ENCODE peak calls at places on chromosomes 1 and 21, in nine cellular contexts. One of them, this sample, is unnamed.

GRCh38 chr1:68281946-68282615 is 49.8 kb upstream of the WLS start:
- DNase-seq in GOT3: no peak
- DNase-seq in kidney tubule cell: no peak
- DNase-seq in NCI-H1092 treated with DMSO at 0.1 percent for 48 hours: no peak
- DNase-seq in Jurkat, Clone E6-1: no peak
- DNase-seq in mesenchymal stem cell: no peak
- DNase-seq in stimulated activated CD8-positive, alpha-beta memory T cell treated with anti-CD3 and anti-CD28 coated beads, Interleukin-4, amount 100 ng/mL, for 24 hours: no peak
- DNase-seq in lung microvascular endothelial cell: no peak
- DNase-seq in EH: no peak
- DNase-seq in this sample: no peak

GRCh38 chr1:186026946-186027345 is 292.8 kb downstream of the HMCN1 start:
- DNase-seq in GOT3: no peak
- DNase-seq in kidney tubule cell: no peak
- DNase-seq in NCI-H1092 treated with DMSO at 0.1 percent for 48 hours: no peak
- DNase-seq in Jurkat, Clone E6-1: no peak
- DNase-seq in mesenchymal stem cell: no peak
- DNase-seq in stimulated activated CD8-positive, alpha-beta memory T cell treated with anti-CD3 and anti-CD28 coated beads, Interleukin-4, amount 100 ng/mL, for 24 hours: no peak
- DNase-seq in lung microvascular endothelial cell: no peak
- DNase-seq in EH: peak
- DNase-seq in this sample: no peak

GRCh38 chr1:90126834-90127233 is 131.9 kb downstream of the ZNF326 start:
- DNase-seq in GOT3: no peak
- DNase-seq in kidney tubule cell: no peak
- DNase-seq in NCI-H1092 treated with DMSO at 0.1 percent for 48 hours: no peak
- DNase-seq in Jurkat, Clone E6-1: no peak
- DNase-seq in mesenchymal stem cell: no peak
- DNase-seq in stimulated activated CD8-positive, alpha-beta memory T cell treated with anti-CD3 and anti-CD28 coated beads, Interleukin-4, amount 100 ng/mL, for 24 hours: no peak
- DNase-seq in lung microvascular endothelial cell: no peak
- DNase-seq in EH: no peak
- DNase-seq in this sample: no peak

GRCh38 chr1:70071597-70071996 is 133.8 kb downstream of the LRRC40 start:
- DNase-seq in GOT3: no peak
- DNase-seq in kidney tubule cell: no peak
- DNase-seq in NCI-H1092 treated with DMSO at 0.1 percent for 48 hours: peak
- DNase-seq in Jurkat, Clone E6-1: no peak
- DNase-seq in mesenchymal stem cell: no peak
- DNase-seq in stimulated activated CD8-positive, alpha-beta memory T cell treated with anti-CD3 and anti-CD28 coated beads, Interleukin-4, amount 100 ng/mL, for 24 hours: no peak
- DNase-seq in lung microvascular endothelial cell: no peak
- DNase-seq in EH: peak
- DNase-seq in this sample: no peak

GRCh38 chr1:114215426-114215825 is 61.8 kb upstream of the SYT6 start:
- DNase-seq in GOT3: no peak
- DNase-seq in kidney tubule cell: no peak
- DNase-seq in NCI-H1092 treated with DMSO at 0.1 percent for 48 hours: no peak
- DNase-seq in Jurkat, Clone E6-1: no peak
- DNase-seq in mesenchymal stem cell: no peak
- DNase-seq in stimulated activated CD8-positive, alpha-beta memory T cell treated with anti-CD3 and anti-CD28 coated beads, Interleukin-4, amount 100 ng/mL, for 24 hours: no peak
- DNase-seq in lung microvascular endothelial cell: no peak
- DNase-seq in EH: peak
- DNase-seq in this sample: peak

GRCh38 chr1:173590557-173590956 is 12.3 kb downstream of the SLC9C2 start:
- DNase-seq in GOT3: no peak
- DNase-seq in kidney tubule cell: peak
- DNase-seq in NCI-H1092 treated with DMSO at 0.1 percent for 48 hours: no peak
- DNase-seq in Jurkat, Clone E6-1: no peak
- DNase-seq in mesenchymal stem cell: peak
- DNase-seq in stimulated activated CD8-positive, alpha-beta memory T cell treated with anti-CD3 and anti-CD28 coated beads, Interleukin-4, amount 100 ng/mL, for 24 hours: no peak
- DNase-seq in lung microvascular endothelial cell: peak
- DNase-seq in EH: peak
- DNase-seq in this sample: no peak

GRCh38 chr1:223421676-223422075 is 28.5 kb downstream of the CCDC185 start:
- DNase-seq in GOT3: no peak
- DNase-seq in kidney tubule cell: peak
- DNase-seq in NCI-H1092 treated with DMSO at 0.1 percent for 48 hours: no peak
- DNase-seq in Jurkat, Clone E6-1: no peak
- DNase-seq in mesenchymal stem cell: no peak
- DNase-seq in stimulated activated CD8-positive, alpha-beta memory T cell treated with anti-CD3 and anti-CD28 coated beads, Interleukin-4, amount 100 ng/mL, for 24 hours: no peak
- DNase-seq in lung microvascular endothelial cell: no peak
- DNase-seq in EH: no peak
- DNase-seq in this sample: no peak

GRCh38 chr1:154329551-154330131 is 4.3 kb downstream of the ATP8B2 start:
- DNase-seq in GOT3: no peak
- DNase-seq in kidney tubule cell: no peak
- DNase-seq in NCI-H1092 treated with DMSO at 0.1 percent for 48 hours: no peak
- DNase-seq in Jurkat, Clone E6-1: no peak
- DNase-seq in mesenchymal stem cell: no peak
- DNase-seq in stimulated activated CD8-positive, alpha-beta memory T cell treated with anti-CD3 and anti-CD28 coated beads, Interleukin-4, amount 100 ng/mL, for 24 hours: no peak
- DNase-seq in lung microvascular endothelial cell: no peak
- DNase-seq in EH: no peak
- DNase-seq in this sample: peak

GRCh38 chr1:161226759-161227158 is 899 bp downstream of the TOMM40L start:
- DNase-seq in GOT3: no peak
- DNase-seq in kidney tubule cell: no peak
- DNase-seq in NCI-H1092 treated with DMSO at 0.1 percent for 48 hours: no peak
- DNase-seq in Jurkat, Clone E6-1: no peak
- DNase-seq in mesenchymal stem cell: no peak
- DNase-seq in stimulated activated CD8-positive, alpha-beta memory T cell treated with anti-CD3 and anti-CD28 coated beads, Interleukin-4, amount 100 ng/mL, for 24 hours: no peak
- DNase-seq in lung microvascular endothelial cell: no peak
- DNase-seq in EH: no peak
- DNase-seq in this sample: peak

GRCh38 chr1:206117151-206117948 is at the start of gene AVPR1B:
- DNase-seq in GOT3: no peak
- DNase-seq in kidney tubule cell: peak
- DNase-seq in NCI-H1092 treated with DMSO at 0.1 percent for 48 hours: peak
- DNase-seq in Jurkat, Clone E6-1: no peak
- DNase-seq in mesenchymal stem cell: peak
- DNase-seq in stimulated activated CD8-positive, alpha-beta memory T cell treated with anti-CD3 and anti-CD28 coated beads, Interleukin-4, amount 100 ng/mL, for 24 hours: no peak
- DNase-seq in lung microvascular endothelial cell: peak
- DNase-seq in EH: peak
- DNase-seq in this sample: peak

GRCh38 chr1:33383974-33384767 is 46.7 kb downstream of the PHC2 start:
- DNase-seq in GOT3: no peak
- DNase-seq in kidney tubule cell: peak
- DNase-seq in NCI-H1092 treated with DMSO at 0.1 percent for 48 hours: no peak
- DNase-seq in Jurkat, Clone E6-1: no peak
- DNase-seq in mesenchymal stem cell: peak
- DNase-seq in stimulated activated CD8-positive, alpha-beta memory T cell treated with anti-CD3 and anti-CD28 coated beads, Interleukin-4, amount 100 ng/mL, for 24 hours: no peak
- DNase-seq in lung microvascular endothelial cell: peak
- DNase-seq in EH: peak
- DNase-seq in this sample: no peak

GRCh38 chr1:229924639-229925038 is 142.4 kb upstream of the GALNT2 start:
- DNase-seq in GOT3: no peak
- DNase-seq in kidney tubule cell: no peak
- DNase-seq in NCI-H1092 treated with DMSO at 0.1 percent for 48 hours: no peak
- DNase-seq in Jurkat, Clone E6-1: peak
- DNase-seq in mesenchymal stem cell: no peak
- DNase-seq in stimulated activated CD8-positive, alpha-beta memory T cell treated with anti-CD3 and anti-CD28 coated beads, Interleukin-4, amount 100 ng/mL, for 24 hours: no peak
- DNase-seq in lung microvascular endothelial cell: no peak
- DNase-seq in EH: no peak
- DNase-seq in this sample: no peak

GRCh38 chr1:31707711-31708110 is 3.9 kb upstream of the COL16A1 start:
- DNase-seq in GOT3: no peak
- DNase-seq in kidney tubule cell: peak
- DNase-seq in NCI-H1092 treated with DMSO at 0.1 percent for 48 hours: no peak
- DNase-seq in Jurkat, Clone E6-1: no peak
- DNase-seq in mesenchymal stem cell: peak
- DNase-seq in stimulated activated CD8-positive, alpha-beta memory T cell treated with anti-CD3 and anti-CD28 coated beads, Interleukin-4, amount 100 ng/mL, for 24 hours: no peak
- DNase-seq in lung microvascular endothelial cell: peak
- DNase-seq in EH: peak
- DNase-seq in this sample: no peak

GRCh38 chr1:160407819-160408801 is 7.7 kb downstream of the VANGL2 start:
- DNase-seq in GOT3: no peak
- DNase-seq in kidney tubule cell: peak
- DNase-seq in NCI-H1092 treated with DMSO at 0.1 percent for 48 hours: no peak
- DNase-seq in Jurkat, Clone E6-1: no peak
- DNase-seq in mesenchymal stem cell: no peak
- DNase-seq in stimulated activated CD8-positive, alpha-beta memory T cell treated with anti-CD3 and anti-CD28 coated beads, Interleukin-4, amount 100 ng/mL, for 24 hours: no peak
- DNase-seq in lung microvascular endothelial cell: no peak
- DNase-seq in EH: peak
- DNase-seq in this sample: no peak

GRCh38 chr1:54859687-54860391 is 27.2 kb downstream of the DHCR24 start:
- DNase-seq in GOT3: no peak
- DNase-seq in kidney tubule cell: peak
- DNase-seq in NCI-H1092 treated with DMSO at 0.1 percent for 48 hours: no peak
- DNase-seq in Jurkat, Clone E6-1: no peak
- DNase-seq in mesenchymal stem cell: no peak
- DNase-seq in stimulated activated CD8-positive, alpha-beta memory T cell treated with anti-CD3 and anti-CD28 coated beads, Interleukin-4, amount 100 ng/mL, for 24 hours: no peak
- DNase-seq in lung microvascular endothelial cell: no peak
- DNase-seq in EH: peak
- DNase-seq in this sample: no peak

GRCh38 chr1:17667641-17668040 is 87.5 kb upstream of the ACTL8 start:
- DNase-seq in GOT3: no peak
- DNase-seq in kidney tubule cell: no peak
- DNase-seq in NCI-H1092 treated with DMSO at 0.1 percent for 48 hours: no peak
- DNase-seq in Jurkat, Clone E6-1: no peak
- DNase-seq in mesenchymal stem cell: no peak
- DNase-seq in stimulated activated CD8-positive, alpha-beta memory T cell treated with anti-CD3 and anti-CD28 coated beads, Interleukin-4, amount 100 ng/mL, for 24 hours: no peak
- DNase-seq in lung microvascular endothelial cell: no peak
- DNase-seq in EH: no peak
- DNase-seq in this sample: no peak

GRCh38 chr1:110476028-110476765 is 25.2 kb downstream of the PROK1 start:
- DNase-seq in GOT3: no peak
- DNase-seq in kidney tubule cell: no peak
- DNase-seq in NCI-H1092 treated with DMSO at 0.1 percent for 48 hours: no peak
- DNase-seq in Jurkat, Clone E6-1: no peak
- DNase-seq in mesenchymal stem cell: peak
- DNase-seq in stimulated activated CD8-positive, alpha-beta memory T cell treated with anti-CD3 and anti-CD28 coated beads, Interleukin-4, amount 100 ng/mL, for 24 hours: no peak
- DNase-seq in lung microvascular endothelial cell: peak
- DNase-seq in EH: peak
- DNase-seq in this sample: no peak

GRCh38 chr21:42312626-42313104 is 2.5 kb downstream of the TFF3 start:
- DNase-seq in GOT3: no peak
- DNase-seq in kidney tubule cell: no peak
- DNase-seq in NCI-H1092 treated with DMSO at 0.1 percent for 48 hours: peak
- DNase-seq in Jurkat, Clone E6-1: no peak
- DNase-seq in mesenchymal stem cell: no peak
- DNase-seq in stimulated activated CD8-positive, alpha-beta memory T cell treated with anti-CD3 and anti-CD28 coated beads, Interleukin-4, amount 100 ng/mL, for 24 hours: no peak
- DNase-seq in lung microvascular endothelial cell: no peak
- DNase-seq in EH: no peak
- DNase-seq in this sample: no peak

GRCh38 chr1:54289939-54290233 is 89.9 kb downstream of the MRPL37 start:
- DNase-seq in GOT3: no peak
- DNase-seq in kidney tubule cell: no peak
- DNase-seq in NCI-H1092 treated with DMSO at 0.1 percent for 48 hours: no peak
- DNase-seq in Jurkat, Clone E6-1: no peak
- DNase-seq in mesenchymal stem cell: no peak
- DNase-seq in stimulated activated CD8-positive, alpha-beta memory T cell treated with anti-CD3 and anti-CD28 coated beads, Interleukin-4, amount 100 ng/mL, for 24 hours: no peak
- DNase-seq in lung microvascular endothelial cell: no peak
- DNase-seq in EH: no peak
- DNase-seq in this sample: no peak

GRCh38 chr1:222815367-222815765 is 527 bp downstream of the DISP1 start:
- DNase-seq in GOT3: no peak
- DNase-seq in kidney tubule cell: peak
- DNase-seq in NCI-H1092 treated with DMSO at 0.1 percent for 48 hours: no peak
- DNase-seq in Jurkat, Clone E6-1: no peak
- DNase-seq in mesenchymal stem cell: peak
- DNase-seq in stimulated activated CD8-positive, alpha-beta memory T cell treated with anti-CD3 and anti-CD28 coated beads, Interleukin-4, amount 100 ng/mL, for 24 hours: peak
- DNase-seq in lung microvascular endothelial cell: no peak
- DNase-seq in EH: peak
- DNase-seq in this sample: peak

GRCh38 chr1:205582471-205583291 is 49.1 kb downstream of the ELK4 start:
- DNase-seq in GOT3: no peak
- DNase-seq in kidney tubule cell: no peak
- DNase-seq in NCI-H1092 treated with DMSO at 0.1 percent for 48 hours: peak
- DNase-seq in Jurkat, Clone E6-1: no peak
- DNase-seq in mesenchymal stem cell: no peak
- DNase-seq in stimulated activated CD8-positive, alpha-beta memory T cell treated with anti-CD3 and anti-CD28 coated beads, Interleukin-4, amount 100 ng/mL, for 24 hours: no peak
- DNase-seq in lung microvascular endothelial cell: peak
- DNase-seq in EH: no peak
- DNase-seq in this sample: no peak

GRCh38 chr1:39901486-39902120 is at the start of gene MYCL:
- DNase-seq in GOT3: no peak
- DNase-seq in kidney tubule cell: peak
- DNase-seq in NCI-H1092 treated with DMSO at 0.1 percent for 48 hours: peak
- DNase-seq in Jurkat, Clone E6-1: peak
- DNase-seq in mesenchymal stem cell: peak
- DNase-seq in stimulated activated CD8-positive, alpha-beta memory T cell treated with anti-CD3 and anti-CD28 coated beads, Interleukin-4, amount 100 ng/mL, for 24 hours: peak
- DNase-seq in lung microvascular endothelial cell: peak
- DNase-seq in EH: peak
- DNase-seq in this sample: peak

GRCh38 chr1:11078631-11079030 is 18.8 kb upstream of the SRM start:
- DNase-seq in GOT3: no peak
- DNase-seq in kidney tubule cell: no peak
- DNase-seq in NCI-H1092 treated with DMSO at 0.1 percent for 48 hours: no peak
- DNase-seq in Jurkat, Clone E6-1: no peak
- DNase-seq in mesenchymal stem cell: no peak
- DNase-seq in stimulated activated CD8-positive, alpha-beta memory T cell treated with anti-CD3 and anti-CD28 coated beads, Interleukin-4, amount 100 ng/mL, for 24 hours: no peak
- DNase-seq in lung microvascular endothelial cell: no peak
- DNase-seq in EH: peak
- DNase-seq in this sample: no peak

This sample was measured in cerebellar cortex.